ENCODE peak calls at places on chromosomes 5 and 9, in six cellular contexts. M, B, T, V, C and Q are unnamed samples.

GRCh38 chr9:108002296-108003056 is 512.9 kb upstream of the KLF4 start:
- ATAC-seq in M (no peak), B (no peak), T (no peak), V (peak; percentile 61), C (peak; percentile 56), Q (peak; percentile 58)

GRCh38 chr9:97766610-97767009 is 69.5 kb upstream of the XPA start:
- ATAC-seq in M (no peak), B (no peak), T (no peak), V (no peak), C (peak; percentile 63), Q (no peak)

GRCh38 chr9:106438928-106439327 is 424.0 kb upstream of the ZNF462 start:
- ATAC-seq in M (no peak), B (no peak), T (no peak), V (no peak), C (no peak), Q (no peak)

GRCh38 chr5:59358497-59358896 is 535.0 kb downstream of the PDE4D start:
- ATAC-seq in M (peak; percentile 67), B (no peak), T (no peak), V (peak; percentile 63), C (no peak), Q (peak; percentile 66)

GRCh38 chr9:133711428-133712220 is 26.5 kb downstream of the SARDH start:
- ATAC-seq in M (no peak), B (no peak), T (no peak), V (peak; percentile 9), C (no peak), Q (no peak)

GRCh38 chr5:178203670-178204204 is 596 bp upstream of the HNRNPAB start:
- ATAC-seq in M (peak; percentile 47), B (peak; percentile 9), T (peak; percentile 28), V (no peak), C (peak; percentile 17), Q (peak; percentile 2)

GRCh38 chr5:155004138-155004744 is 9.3 kb upstream of the KIF4B start:
- ATAC-seq in M (peak; percentile 97), B (peak; percentile 92), T (peak; percentile 78), V (peak; percentile 61), C (peak; percentile 94), Q (no peak)

GRCh38 chr9:5787759-5788329 is 45.1 kb downstream of the ERMP1 start:
- ATAC-seq in M (no peak), B (no peak), T (no peak), V (no peak), C (no peak), Q (no peak)

GRCh38 chr9:114721491-114722362 is 39.7 kb upstream of the TEX48 start:
- ATAC-seq in M (peak; percentile 73), B (peak; percentile 98), T (no peak), V (no peak), C (no peak), Q (no peak)

GRCh38 chr9:108973876-108974275 is 39.4 kb downstream of the CTNNAL1 start:
- ATAC-seq in M (no peak), B (no peak), T (no peak), V (no peak), C (no peak), Q (no peak)

GRCh38 chr9:130028493-130029222 is 14.3 kb downstream of the FNBP1 start:
- ATAC-seq in M (no peak), B (peak; percentile 99), T (peak; percentile 0), V (no peak), C (no peak), Q (no peak)

GRCh38 chr9:101098392-101098791 is 69.9 kb downstream of the PLPPR1 start:
- ATAC-seq in M (no peak), B (no peak), T (no peak), V (no peak), C (no peak), Q (no peak)

GRCh38 chr9:105676351-105676923 is 14.2 kb downstream of the TAL2 start:
- ATAC-seq in M (no peak), B (no peak), T (no peak), V (no peak), C (peak; percentile 72), Q (no peak)

GRCh38 chr5:56523779-56524178 is 290.6 kb upstream of the ANKRD55 start:
- ATAC-seq in M (no peak), B (no peak), T (no peak), V (no peak), C (no peak), Q (peak; percentile 17)

GRCh38 chr5:122164831-122165573 is 35.7 kb downstream of the ZNF474 start:
- ATAC-seq in M (peak; percentile 46), B (peak; percentile 84), T (no peak), V (no peak), C (no peak), Q (no peak)

GRCh38 chr9:122297512-122297911 is 32.8 kb downstream of the MRRF start:
- ATAC-seq in M (no peak), B (no peak), T (no peak), V (no peak), C (no peak), Q (no peak)

GRCh38 chr9:99622679-99623078 is 199.0 kb upstream of the NR4A3 start:
- ATAC-seq in M (no peak), B (no peak), T (no peak), V (no peak), C (no peak), Q (no peak)

GRCh38 chr9:134436356-134436717 is 110.1 kb downstream of the RXRA start:
- ATAC-seq in M (no peak), B (no peak), T (no peak), V (no peak), C (no peak), Q (no peak)

GRCh38 chr5:119274767-119275130 is 81.1 kb upstream of the TNFAIP8 start:
- ATAC-seq in M (peak; percentile 52), B (no peak), T (peak; percentile 23), V (no peak), C (no peak), Q (no peak)

GRCh38 chr9:93456504-93456903 is 3.1 kb upstream of the FAM120AOS start:
- ATAC-seq in M (no peak), B (no peak), T (peak; percentile 11), V (no peak), C (no peak), Q (no peak)

GRCh38 chr5:65862384-65862783 is 64.0 kb upstream of the ERBIN start:
- ATAC-seq in M (peak; percentile 44), B (no peak), T (no peak), V (no peak), C (no peak), Q (no peak)

GRCh38 chr5:133934822-133935793 is 33.3 kb downstream of the C5orf15 start:
- ATAC-seq in M (peak; percentile 19), B (no peak), T (peak; percentile 53), V (peak; percentile 56), C (no peak), Q (no peak)

GRCh38 chr9:93475856-93476255 is 22.5 kb upstream of the FAM120AOS start:
- ATAC-seq in M (no peak), B (no peak), T (no peak), V (no peak), C (no peak), Q (no peak)

GRCh38 chr5:87412417-87413115 is at the start of gene CCNH:
- ATAC-seq in M (peak; percentile 98), B (peak; percentile 99), T (peak; percentile 95), V (peak; percentile 100), C (peak; percentile 98), Q (peak; percentile 98)
- TF ChIP-seq POLR2A in M (peak; percentile 88), B (peak; percentile 92), T (peak; percentile 97), V (peak; percentile 98), C (peak; percentile 92), Q (peak; percentile 92)

GRCh38 chr5:168300377-168301182 is 9.1 kb downstream of the WWC1 start:
- ATAC-seq in M (no peak), B (no peak), T (no peak), V (no peak), C (no peak), Q (no peak)

GRCh38 chr5:168303398-168304020 is 12.1 kb downstream of the WWC1 start:
- ATAC-seq in M (no peak), B (no peak), T (no peak), V (no peak), C (no peak), Q (no peak)

GRCh38 chr5:168299372-168299771 is 7.9 kb downstream of the WWC1 start:
- ATAC-seq in M (no peak), B (no peak), T (no peak), V (no peak), C (no peak), Q (no peak)

GRCh38 chr5:168302785-168303184 is 11.3 kb downstream of the WWC1 start:
- ATAC-seq in M (no peak), B (no peak), T (no peak), V (no peak), C (no peak), Q (no peak)

GRCh38 chr5:168301593-168302388 is 10.3 kb downstream of the WWC1 start:
- ATAC-seq in M (peak; percentile 83), B (no peak), T (no peak), V (peak; percentile 88), C (no peak), Q (no peak)
- TF ChIP-seq EP300 in M (no peak), B (no peak), T (no peak), V (peak; percentile 36), C (no peak), Q (no peak)

GRCh38 chr9:131865446-131866195 is 125.7 kb upstream of the RAPGEF1 start:
- ATAC-seq in M (no peak), B (no peak), T (no peak), V (no peak), C (no peak), Q (no peak)
- H3K4me3 ChIP-seq in M (no peak overlapping the region), B (no peak overlapping the region), T (no peak overlapping the region), V (no peak overlapping the region), C (no peak overlapping the region), Q (no peak overlapping the region)

DNA sequence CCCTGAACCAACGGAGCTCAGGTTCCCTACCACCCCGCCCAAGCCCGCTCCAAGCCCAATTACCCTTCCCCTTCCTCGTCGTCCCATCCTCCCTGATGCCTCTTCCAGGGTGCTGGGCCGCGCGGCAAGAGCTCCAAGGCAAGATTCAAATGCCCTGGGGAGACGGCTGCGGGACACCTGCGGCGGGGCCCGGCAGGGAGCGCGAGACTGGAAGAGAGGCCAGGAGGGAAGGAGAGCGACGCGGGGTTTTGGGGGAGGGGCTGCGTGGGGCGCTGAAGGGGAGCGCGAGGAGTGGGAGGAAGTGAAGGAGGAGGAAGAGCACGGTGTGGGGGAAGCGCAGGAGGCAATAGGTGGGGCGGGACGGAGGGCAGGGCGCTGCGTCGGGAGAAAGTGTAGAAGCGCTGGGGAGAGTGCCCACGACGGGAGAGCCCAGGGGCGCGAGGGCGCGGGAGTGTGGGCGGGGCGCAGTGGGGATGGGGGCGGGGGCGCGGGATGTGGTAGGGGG is 975 bp upstream of the NXNL2 start:
- ATAC-seq in M (peak; percentile 80), B (peak; percentile 29), T (no peak), V (peak; percentile 12), C (peak; percentile 44), Q (peak; percentile 28)
- TF ChIP-seq POLR2A in M (no peak), B (no peak), T (no peak), V (no peak), C (no peak), Q (no peak)

GRCh38 chr5:132488590-132488989 is 2.0 kb downstream of the IRF1 start:
- ATAC-seq in M (no peak), B (no peak), T (no peak), V (no peak), C (no peak), Q (no peak)

GRCh38 chr5:132487095-132487428 is 3.5 kb downstream of the IRF1 start:
- ATAC-seq in M (no peak), B (no peak), T (no peak), V (no peak), C (no peak), Q (no peak)

GRCh38 chr5:132486318-132487094 is 4.1 kb downstream of the IRF1 start:
- ATAC-seq in M (no peak), B (no peak), T (no peak), V (no peak), C (no peak), Q (no peak)

GRCh38 chr5:132489051-132489770 is 1.4 kb downstream of the IRF1 start:
- ATAC-seq in M (no peak), B (no peak), T (no peak), V (no peak), C (no peak), Q (no peak)

GRCh38 chr5:132487841-132488555 is 2.6 kb downstream of the IRF1 start:
- ATAC-seq in M (no peak), B (no peak), T (peak; percentile 13), V (no peak), C (no peak), Q (no peak)
- TF ChIP-seq EP300 in M (no peak), B (no peak), T (no peak), V (no peak), C (no peak), Q (no peak)